ENCODE peak calls at places on chromosomes 11 and 22, in nine cellular contexts. One of them, this sample, is unnamed.

GRCh38 chr11:30196400-30197206 is 34.2 kb upstream of the FSHB start:
- DNase-seq in HFF-Myc: no peak
- DNase-seq in cardiac fibroblast: peak
- DNase-seq in BJ: no peak
- DNase-seq in stimulated activated naive CD8-positive, alpha-beta T cell treated with anti-CD3 and anti-CD28 coated beads, Interleukin-15, Interleukin-2, amounts not matched to agents 100 U/mL and 50 U/mL, for 24 hours: peak
- DNase-seq in choroid plexus epithelial cell: peak
- DNase-seq in ACHN: peak
- DNase-seq in HEK293T: peak
- DNase-seq in Right ventricle myocardium superior: peak
- DNase-seq in this sample: no peak

GRCh38 chr22:24089951-24090350 is 78.8 kb downstream of the CABIN1 start:
- DNase-seq in HFF-Myc: no peak
- DNase-seq in cardiac fibroblast: no peak
- DNase-seq in BJ: no peak
- DNase-seq in stimulated activated naive CD8-positive, alpha-beta T cell treated with anti-CD3 and anti-CD28 coated beads, Interleukin-15, Interleukin-2, amounts not matched to agents 100 U/mL and 50 U/mL, for 24 hours: no peak
- DNase-seq in choroid plexus epithelial cell: no peak
- DNase-seq in ACHN: no peak
- DNase-seq in HEK293T: no peak
- DNase-seq in Right ventricle myocardium superior: no peak
- DNase-seq in this sample: no peak

GRCh38 chr11:63887600-63887999 is 29.4 kb downstream of the RCOR2 start:
- DNase-seq in HFF-Myc: no peak
- DNase-seq in cardiac fibroblast: no peak
- DNase-seq in BJ: no peak
- DNase-seq in stimulated activated naive CD8-positive, alpha-beta T cell treated with anti-CD3 and anti-CD28 coated beads, Interleukin-15, Interleukin-2, amounts not matched to agents 100 U/mL and 50 U/mL, for 24 hours: no peak
- DNase-seq in choroid plexus epithelial cell: no peak
- DNase-seq in ACHN: no peak
- DNase-seq in HEK293T: no peak
- DNase-seq in Right ventricle myocardium superior: no peak
- DNase-seq in this sample: no peak

GRCh38 chr22:24023204-24023789 is 12.2 kb downstream of the CABIN1 start:
- DNase-seq in HFF-Myc: no peak
- DNase-seq in cardiac fibroblast: no peak
- DNase-seq in BJ: no peak
- DNase-seq in stimulated activated naive CD8-positive, alpha-beta T cell treated with anti-CD3 and anti-CD28 coated beads, Interleukin-15, Interleukin-2, amounts not matched to agents 100 U/mL and 50 U/mL, for 24 hours: no peak
- DNase-seq in choroid plexus epithelial cell: no peak
- DNase-seq in ACHN: no peak
- DNase-seq in HEK293T: no peak
- DNase-seq in Right ventricle myocardium superior: no peak
- DNase-seq in this sample: no peak

GRCh38 chr11:40987895-40988435 is 471.5 kb downstream of the LRRC4C start:
- DNase-seq in HFF-Myc: no peak
- DNase-seq in cardiac fibroblast: no peak
- DNase-seq in BJ: no peak
- DNase-seq in stimulated activated naive CD8-positive, alpha-beta T cell treated with anti-CD3 and anti-CD28 coated beads, Interleukin-15, Interleukin-2, amounts not matched to agents 100 U/mL and 50 U/mL, for 24 hours: no peak
- DNase-seq in choroid plexus epithelial cell: no peak
- DNase-seq in ACHN: no peak
- DNase-seq in HEK293T: no peak
- DNase-seq in Right ventricle myocardium superior: no peak
- DNase-seq in this sample: no peak

GRCh38 chr11:15113381-15113780 is 1.3 kb upstream of the INSC start:
- DNase-seq in HFF-Myc: no peak
- DNase-seq in cardiac fibroblast: no peak
- DNase-seq in BJ: no peak
- DNase-seq in stimulated activated naive CD8-positive, alpha-beta T cell treated with anti-CD3 and anti-CD28 coated beads, Interleukin-15, Interleukin-2, amounts not matched to agents 100 U/mL and 50 U/mL, for 24 hours: no peak
- DNase-seq in choroid plexus epithelial cell: no peak
- DNase-seq in ACHN: no peak
- DNase-seq in HEK293T: no peak
- DNase-seq in Right ventricle myocardium superior: no peak
- DNase-seq in this sample: no peak

GRCh38 chr11:120248551-120249278 is 8.8 kb downstream of the POU2F3 start:
- DNase-seq in HFF-Myc: no peak
- DNase-seq in cardiac fibroblast: peak
- DNase-seq in BJ: no peak
- DNase-seq in stimulated activated naive CD8-positive, alpha-beta T cell treated with anti-CD3 and anti-CD28 coated beads, Interleukin-15, Interleukin-2, amounts not matched to agents 100 U/mL and 50 U/mL, for 24 hours: peak
- DNase-seq in choroid plexus epithelial cell: peak
- DNase-seq in ACHN: peak
- DNase-seq in HEK293T: no peak
- DNase-seq in Right ventricle myocardium superior: no peak
- DNase-seq in this sample: no peak

GRCh38 chr11:76380161-76380976 is 563 bp downstream of the THAP12 start:
- DNase-seq in HFF-Myc: no peak
- DNase-seq in cardiac fibroblast: peak
- DNase-seq in BJ: no peak
- DNase-seq in stimulated activated naive CD8-positive, alpha-beta T cell treated with anti-CD3 and anti-CD28 coated beads, Interleukin-15, Interleukin-2, amounts not matched to agents 100 U/mL and 50 U/mL, for 24 hours: peak
- DNase-seq in choroid plexus epithelial cell: peak
- DNase-seq in ACHN: peak
- DNase-seq in HEK293T: peak
- DNase-seq in Right ventricle myocardium superior: peak
- DNase-seq in this sample: no peak

GRCh38 chr11:3022982-3023381 is 30.9 kb upstream of the NAP1L4 start:
- DNase-seq in HFF-Myc: no peak
- DNase-seq in cardiac fibroblast: peak
- DNase-seq in BJ: peak
- DNase-seq in stimulated activated naive CD8-positive, alpha-beta T cell treated with anti-CD3 and anti-CD28 coated beads, Interleukin-15, Interleukin-2, amounts not matched to agents 100 U/mL and 50 U/mL, for 24 hours: no peak
- DNase-seq in choroid plexus epithelial cell: peak
- DNase-seq in ACHN: no peak
- DNase-seq in HEK293T: no peak
- DNase-seq in Right ventricle myocardium superior: peak
- DNase-seq in this sample: peak

GRCh38 chr11:117037279-117037951 is 60.8 kb downstream of the SIK3 start:
- DNase-seq in HFF-Myc: no peak
- DNase-seq in cardiac fibroblast: no peak
- DNase-seq in BJ: no peak
- DNase-seq in stimulated activated naive CD8-positive, alpha-beta T cell treated with anti-CD3 and anti-CD28 coated beads, Interleukin-15, Interleukin-2, amounts not matched to agents 100 U/mL and 50 U/mL, for 24 hours: no peak
- DNase-seq in choroid plexus epithelial cell: peak
- DNase-seq in ACHN: no peak
- DNase-seq in HEK293T: no peak
- DNase-seq in Right ventricle myocardium superior: no peak
- DNase-seq in this sample: no peak

GRCh38 chr11:22875869-22876473 is 15.7 kb upstream of the CCDC179 start:
- DNase-seq in HFF-Myc: peak
- DNase-seq in cardiac fibroblast: peak
- DNase-seq in BJ: peak
- DNase-seq in stimulated activated naive CD8-positive, alpha-beta T cell treated with anti-CD3 and anti-CD28 coated beads, Interleukin-15, Interleukin-2, amounts not matched to agents 100 U/mL and 50 U/mL, for 24 hours: peak
- DNase-seq in choroid plexus epithelial cell: peak
- DNase-seq in ACHN: peak
- DNase-seq in HEK293T: peak
- DNase-seq in Right ventricle myocardium superior: no peak
- DNase-seq in this sample: peak

GRCh38 chr22:30809086-30809485 is 114.4 kb downstream of the OSBP2 start:
- DNase-seq in HFF-Myc: no peak
- DNase-seq in cardiac fibroblast: peak
- DNase-seq in BJ: no peak
- DNase-seq in stimulated activated naive CD8-positive, alpha-beta T cell treated with anti-CD3 and anti-CD28 coated beads, Interleukin-15, Interleukin-2, amounts not matched to agents 100 U/mL and 50 U/mL, for 24 hours: no peak
- DNase-seq in choroid plexus epithelial cell: no peak
- DNase-seq in ACHN: no peak
- DNase-seq in HEK293T: no peak
- DNase-seq in Right ventricle myocardium superior: no peak
- DNase-seq in this sample: no peak

GRCh38 chr22:47796128-47796908 is 1033.9 kb downstream of the TBC1D22A start:
- DNase-seq in HFF-Myc: no peak
- DNase-seq in cardiac fibroblast: no peak
- DNase-seq in BJ: no peak
- DNase-seq in stimulated activated naive CD8-positive, alpha-beta T cell treated with anti-CD3 and anti-CD28 coated beads, Interleukin-15, Interleukin-2, amounts not matched to agents 100 U/mL and 50 U/mL, for 24 hours: no peak
- DNase-seq in choroid plexus epithelial cell: no peak
- DNase-seq in ACHN: no peak
- DNase-seq in HEK293T: no peak
- DNase-seq in Right ventricle myocardium superior: no peak
- DNase-seq in this sample: no peak

GRCh38 chr11:2652857-2653643 is 46.7 kb downstream of the KCNQ1OT1 start:
- DNase-seq in HFF-Myc: no peak
- DNase-seq in cardiac fibroblast: no peak
- DNase-seq in BJ: no peak
- DNase-seq in stimulated activated naive CD8-positive, alpha-beta T cell treated with anti-CD3 and anti-CD28 coated beads, Interleukin-15, Interleukin-2, amounts not matched to agents 100 U/mL and 50 U/mL, for 24 hours: no peak
- DNase-seq in choroid plexus epithelial cell: no peak
- DNase-seq in ACHN: no peak
- DNase-seq in HEK293T: no peak
- DNase-seq in Right ventricle myocardium superior: peak
- DNase-seq in this sample: no peak

GRCh38 chr11:23336961-23337360 is 476.7 kb upstream of the CCDC179 start:
- DNase-seq in HFF-Myc: no peak
- DNase-seq in cardiac fibroblast: no peak
- DNase-seq in BJ: no peak
- DNase-seq in stimulated activated naive CD8-positive, alpha-beta T cell treated with anti-CD3 and anti-CD28 coated beads, Interleukin-15, Interleukin-2, amounts not matched to agents 100 U/mL and 50 U/mL, for 24 hours: no peak
- DNase-seq in choroid plexus epithelial cell: peak
- DNase-seq in ACHN: no peak
- DNase-seq in HEK293T: no peak
- DNase-seq in Right ventricle myocardium superior: no peak
- DNase-seq in this sample: no peak

GRCh38 chr11:72308226-72309073 is 64.5 kb upstream of the PHOX2A start:
- DNase-seq in HFF-Myc: peak
- DNase-seq in cardiac fibroblast: peak
- DNase-seq in BJ: peak
- DNase-seq in stimulated activated naive CD8-positive, alpha-beta T cell treated with anti-CD3 and anti-CD28 coated beads, Interleukin-15, Interleukin-2, amounts not matched to agents 100 U/mL and 50 U/mL, for 24 hours: no peak
- DNase-seq in choroid plexus epithelial cell: peak
- DNase-seq in ACHN: peak
- DNase-seq in HEK293T: peak
- DNase-seq in Right ventricle myocardium superior: no peak
- DNase-seq in this sample: peak

GRCh38 chr22:43346521-43346929 is 3.4 kb upstream of the SCUBE1 start:
- DNase-seq in HFF-Myc: no peak
- DNase-seq in cardiac fibroblast: peak
- DNase-seq in BJ: no peak
- DNase-seq in stimulated activated naive CD8-positive, alpha-beta T cell treated with anti-CD3 and anti-CD28 coated beads, Interleukin-15, Interleukin-2, amounts not matched to agents 100 U/mL and 50 U/mL, for 24 hours: peak
- DNase-seq in choroid plexus epithelial cell: peak
- DNase-seq in ACHN: peak
- DNase-seq in HEK293T: peak
- DNase-seq in Right ventricle myocardium superior: peak
- DNase-seq in this sample: no peak

GRCh38 chr11:74849525-74850391 is 99.1 kb downstream of the XRRA1 start:
- DNase-seq in HFF-Myc: peak
- DNase-seq in cardiac fibroblast: peak
- DNase-seq in BJ: peak
- DNase-seq in stimulated activated naive CD8-positive, alpha-beta T cell treated with anti-CD3 and anti-CD28 coated beads, Interleukin-15, Interleukin-2, amounts not matched to agents 100 U/mL and 50 U/mL, for 24 hours: no peak
- DNase-seq in choroid plexus epithelial cell: peak
- DNase-seq in ACHN: no peak
- DNase-seq in HEK293T: no peak
- DNase-seq in Right ventricle myocardium superior: no peak
- DNase-seq in this sample: peak

GRCh38 chr11:72598901-72599300 is 75.3 kb downstream of the PDE2A start:
- DNase-seq in HFF-Myc: no peak
- DNase-seq in cardiac fibroblast: peak
- DNase-seq in BJ: no peak
- DNase-seq in stimulated activated naive CD8-positive, alpha-beta T cell treated with anti-CD3 and anti-CD28 coated beads, Interleukin-15, Interleukin-2, amounts not matched to agents 100 U/mL and 50 U/mL, for 24 hours: no peak
- DNase-seq in choroid plexus epithelial cell: peak
- DNase-seq in ACHN: peak
- DNase-seq in HEK293T: peak
- DNase-seq in Right ventricle myocardium superior: peak
- DNase-seq in this sample: no peak

GRCh38 chr11:77501748-77502147 is 27.9 kb upstream of the PAK1 start:
- DNase-seq in HFF-Myc: no peak
- DNase-seq in cardiac fibroblast: no peak
- DNase-seq in BJ: no peak
- DNase-seq in stimulated activated naive CD8-positive, alpha-beta T cell treated with anti-CD3 and anti-CD28 coated beads, Interleukin-15, Interleukin-2, amounts not matched to agents 100 U/mL and 50 U/mL, for 24 hours: no peak
- DNase-seq in choroid plexus epithelial cell: no peak
- DNase-seq in ACHN: no peak
- DNase-seq in HEK293T: no peak
- DNase-seq in Right ventricle myocardium superior: no peak
- DNase-seq in this sample: no peak

GRCh38 chr11:60880189-60880588 is 12.8 kb downstream of the ZP1 start:
- DNase-seq in HFF-Myc: no peak
- DNase-seq in cardiac fibroblast: no peak
- DNase-seq in BJ: no peak
- DNase-seq in stimulated activated naive CD8-positive, alpha-beta T cell treated with anti-CD3 and anti-CD28 coated beads, Interleukin-15, Interleukin-2, amounts not matched to agents 100 U/mL and 50 U/mL, for 24 hours: no peak
- DNase-seq in choroid plexus epithelial cell: no peak
- DNase-seq in ACHN: no peak
- DNase-seq in HEK293T: no peak
- DNase-seq in Right ventricle myocardium superior: no peak
- DNase-seq in this sample: no peak

GRCh38 chr11:128579790-128580504 is 7.4 kb downstream of the ETS1 start:
- DNase-seq in HFF-Myc: no peak
- DNase-seq in cardiac fibroblast: peak
- DNase-seq in BJ: no peak
- DNase-seq in stimulated activated naive CD8-positive, alpha-beta T cell treated with anti-CD3 and anti-CD28 coated beads, Interleukin-15, Interleukin-2, amounts not matched to agents 100 U/mL and 50 U/mL, for 24 hours: no peak
- DNase-seq in choroid plexus epithelial cell: peak
- DNase-seq in ACHN: no peak
- DNase-seq in HEK293T: no peak
- DNase-seq in Right ventricle myocardium superior: no peak
- DNase-seq in this sample: no peak

GRCh38 chr11:102620858-102621561 is 4.1 kb downstream of the MMP20 start:
- DNase-seq in HFF-Myc: no peak
- DNase-seq in cardiac fibroblast: peak
- DNase-seq in BJ: no peak
- DNase-seq in stimulated activated naive CD8-positive, alpha-beta T cell treated with anti-CD3 and anti-CD28 coated beads, Interleukin-15, Interleukin-2, amounts not matched to agents 100 U/mL and 50 U/mL, for 24 hours: no peak
- DNase-seq in choroid plexus epithelial cell: peak
- DNase-seq in ACHN: no peak
- DNase-seq in HEK293T: no peak
- DNase-seq in Right ventricle myocardium superior: no peak
- DNase-seq in this sample: no peak

GRCh38 chr22:41952713-41953112 is 763 bp downstream of the SMIM45 start:
- DNase-seq in HFF-Myc: no peak
- DNase-seq in cardiac fibroblast: no peak
- DNase-seq in BJ: no peak
- DNase-seq in stimulated activated naive CD8-positive, alpha-beta T cell treated with anti-CD3 and anti-CD28 coated beads, Interleukin-15, Interleukin-2, amounts not matched to agents 100 U/mL and 50 U/mL, for 24 hours: no peak
- DNase-seq in choroid plexus epithelial cell: no peak
- DNase-seq in ACHN: no peak
- DNase-seq in HEK293T: no peak
- DNase-seq in Right ventricle myocardium superior: no peak
- DNase-seq in this sample: no peak

GRCh38 chr11:16110862-16111261 is 245.5 kb downstream of the SOX6 start:
- DNase-seq in HFF-Myc: no peak
- DNase-seq in cardiac fibroblast: no peak
- DNase-seq in BJ: peak
- DNase-seq in stimulated activated naive CD8-positive, alpha-beta T cell treated with anti-CD3 and anti-CD28 coated beads, Interleukin-15, Interleukin-2, amounts not matched to agents 100 U/mL and 50 U/mL, for 24 hours: no peak
- DNase-seq in choroid plexus epithelial cell: no peak
- DNase-seq in ACHN: no peak
- DNase-seq in HEK293T: no peak
- DNase-seq in Right ventricle myocardium superior: no peak
- DNase-seq in this sample: no peak

GRCh38 chr11:130817608-130817944 is 98.7 kb downstream of the SNX19 start:
- DNase-seq in HFF-Myc: no peak
- DNase-seq in cardiac fibroblast: peak
- DNase-seq in BJ: no peak
- DNase-seq in stimulated activated naive CD8-positive, alpha-beta T cell treated with anti-CD3 and anti-CD28 coated beads, Interleukin-15, Interleukin-2, amounts not matched to agents 100 U/mL and 50 U/mL, for 24 hours: no peak
- DNase-seq in choroid plexus epithelial cell: peak
- DNase-seq in ACHN: peak
- DNase-seq in HEK293T: no peak
- DNase-seq in Right ventricle myocardium superior: no peak
- DNase-seq in this sample: no peak

GRCh38 chr11:6315811-6316425 is 4.4 kb downstream of the CAVIN3 start:
- DNase-seq in HFF-Myc: no peak
- DNase-seq in cardiac fibroblast: peak
- DNase-seq in BJ: no peak
- DNase-seq in stimulated activated naive CD8-positive, alpha-beta T cell treated with anti-CD3 and anti-CD28 coated beads, Interleukin-15, Interleukin-2, amounts not matched to agents 100 U/mL and 50 U/mL, for 24 hours: peak
- DNase-seq in choroid plexus epithelial cell: peak
- DNase-seq in ACHN: peak
- DNase-seq in HEK293T: peak
- DNase-seq in Right ventricle myocardium superior: peak
- DNase-seq in this sample: no peak

GRCh38 chr11:36376315-36376887 is 80.3 kb downstream of the PRR5L start:
- DNase-seq in HFF-Myc: no peak
- DNase-seq in cardiac fibroblast: peak
- DNase-seq in BJ: no peak
- DNase-seq in stimulated activated naive CD8-positive, alpha-beta T cell treated with anti-CD3 and anti-CD28 coated beads, Interleukin-15, Interleukin-2, amounts not matched to agents 100 U/mL and 50 U/mL, for 24 hours: peak
- DNase-seq in choroid plexus epithelial cell: peak
- DNase-seq in ACHN: peak
- DNase-seq in HEK293T: peak
- DNase-seq in Right ventricle myocardium superior: peak
- DNase-seq in this sample: no peak

GRCh38 chr22:28799834-28800307 is 498 bp downstream of the XBP1 start:
- DNase-seq in HFF-Myc: no peak
- DNase-seq in cardiac fibroblast: peak
- DNase-seq in BJ: peak
- DNase-seq in stimulated activated naive CD8-positive, alpha-beta T cell treated with anti-CD3 and anti-CD28 coated beads, Interleukin-15, Interleukin-2, amounts not matched to agents 100 U/mL and 50 U/mL, for 24 hours: peak
- DNase-seq in choroid plexus epithelial cell: peak
- DNase-seq in ACHN: peak
- DNase-seq in HEK293T: peak
- DNase-seq in Right ventricle myocardium superior: peak
- DNase-seq in this sample: peak

GRCh38 chr11:69922596-69923111 is 103.4 kb upstream of the FGF3 start:
- DNase-seq in HFF-Myc: no peak
- DNase-seq in cardiac fibroblast: no peak
- DNase-seq in BJ: no peak
- DNase-seq in stimulated activated naive CD8-positive, alpha-beta T cell treated with anti-CD3 and anti-CD28 coated beads, Interleukin-15, Interleukin-2, amounts not matched to agents 100 U/mL and 50 U/mL, for 24 hours: no peak
- DNase-seq in choroid plexus epithelial cell: no peak
- DNase-seq in ACHN: no peak
- DNase-seq in HEK293T: no peak
- DNase-seq in Right ventricle myocardium superior: no peak
- DNase-seq in this sample: no peak

GRCh38 chr11:9285850-9286587 is 20.9 kb upstream of the DENND5A start:
- DNase-seq in HFF-Myc: no peak
- DNase-seq in cardiac fibroblast: no peak
- DNase-seq in BJ: no peak
- DNase-seq in stimulated activated naive CD8-positive, alpha-beta T cell treated with anti-CD3 and anti-CD28 coated beads, Interleukin-15, Interleukin-2, amounts not matched to agents 100 U/mL and 50 U/mL, for 24 hours: no peak
- DNase-seq in choroid plexus epithelial cell: no peak
- DNase-seq in ACHN: no peak
- DNase-seq in HEK293T: no peak
- DNase-seq in Right ventricle myocardium superior: no peak
- DNase-seq in this sample: no peak

This sample was measured in AG09319.